ENCODE peak calls at places on chromosomes 6 and 20, in ten cellular contexts. E, R, J, W, Y, D, Q, K, S and H are unnamed samples.

GRCh38 chr20:1466211-1467081 is at the start of gene NSFL1C:
- DNase-seq in E (peak; percentile 98), R (peak; percentile 96), J (peak; percentile 97), W (peak; percentile 98), Y (peak; percentile 88), D (peak; percentile 94), Q (peak; percentile 99), K (peak; percentile 96), S (peak; percentile 92), H (peak; percentile 81)

GRCh38 chr20:37380864-37381579 is 35.1 kb downstream of the SRC start:
- DNase-seq in E (no peak), R (no peak), J (no peak), W (peak; percentile 38), Y (no peak), D (no peak), Q (peak; percentile 28), K (no peak), S (no peak), H (no peak)

GRCh38 chr6:56693246-56693607 is 50.5 kb upstream of the DST start:
- DNase-seq in E (no peak), R (peak; percentile 92), J (peak; percentile 73), W (peak; percentile 95), Y (peak; percentile 79), D (peak; percentile 88), Q (no peak), K (no peak), S (peak; percentile 75), H (peak; percentile 84)

GRCh38 chr20:3430376-3431069 is 23.1 kb upstream of the DNAAF9 start:
- DNase-seq in E (no peak), R (no peak), J (no peak), W (no peak), Y (no peak), D (no peak), Q (no peak), K (peak; percentile 24), S (no peak), H (peak; percentile 41)

GRCh38 chr6:168099201-168100010 is 20.4 kb upstream of the FRMD1 start:
- DNase-seq in E (no peak), R (no peak), J (no peak), W (peak; percentile 17), Y (no peak), D (no peak), Q (peak; percentile 78), K (no peak), S (no peak), H (no peak)

GRCh38 chr6:138714493-138714892 is 59.1 kb upstream of the CCDC28A start:
- DNase-seq in E (no peak), R (no peak), J (no peak), W (no peak), Y (no peak), D (no peak), Q (no peak), K (no peak), S (no peak), H (no peak)

GRCh38 chr20:44448753-44449546 is 26.7 kb upstream of the TTPAL start:
- DNase-seq in E (no peak), R (no peak), J (no peak), W (no peak), Y (no peak), D (peak; percentile 61), Q (peak; percentile 88), K (peak; percentile 24), S (peak; percentile 68), H (peak; percentile 33)

GRCh38 chr6:116015983-116016382 is 44.7 kb downstream of the FRK start:
- DNase-seq in E (no peak), R (no peak), J (no peak), W (no peak), Y (no peak), D (peak; percentile 42), Q (no peak), K (no peak), S (peak; percentile 50), H (no peak)

GRCh38 chr20:63641146-63641791 is 12.0 kb downstream of the STMN3 start:
- DNase-seq in E (peak; percentile 63), R (no peak), J (no peak), W (no peak), Y (peak; percentile 15), D (peak; percentile 43), Q (no peak), K (no peak), S (no peak), H (peak; percentile 21)

GRCh38 chr6:3592371-3592941 is 135.6 kb upstream of the SLC22A23 start:
- DNase-seq in E (no peak), R (no peak), J (no peak), W (no peak), Y (peak; percentile 94), D (no peak), Q (no peak), K (no peak), S (peak; percentile 52), H (peak; percentile 100)

DNA sequence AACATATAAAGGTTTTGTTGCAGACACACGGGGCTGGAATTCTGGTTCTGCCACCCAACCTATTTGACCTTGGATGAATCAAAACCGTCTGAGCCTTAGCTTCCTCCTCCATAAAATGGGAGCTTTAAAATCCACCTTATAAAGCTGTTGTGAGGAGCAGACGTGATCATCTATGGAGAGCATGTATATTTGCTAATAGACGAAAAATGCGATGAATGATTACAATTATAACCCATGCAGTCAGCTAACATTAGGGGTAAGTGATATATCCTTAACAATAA is 586 bp upstream of the NUP153 start:
- DNase-seq in E (no peak), R (no peak), J (no peak), W (no peak), Y (no peak), D (no peak), Q (peak; percentile 44), K (no peak), S (no peak), H (no peak)
- H3K4me3 ChIP-seq in E (peak overlapping the region; percentile 96), R (peak overlapping the region; percentile 91), J (peak overlapping the region; percentile 22), W (peak overlapping the region; percentile 99), Y (peak overlapping the region; percentile 84), D (peak overlapping the region; percentile 85), Q (peak overlapping the region; percentile 99), K (peak overlapping the region; percentile 100), S (peak overlapping the region; percentile 86), H (peak overlapping the region; percentile 94)

GRCh38 chr6:90146024-90146423 is 150.6 kb downstream of the BACH2 start:
- DNase-seq in E (no peak), R (no peak), J (no peak), W (no peak), Y (no peak), D (no peak), Q (no peak), K (no peak), S (no peak), H (no peak)

GRCh38 chr6:90151827-90152449 is 144.7 kb downstream of the BACH2 start:
- DNase-seq in E (no peak), R (no peak), J (no peak), W (no peak), Y (no peak), D (no peak), Q (no peak), K (no peak), S (no peak), H (no peak)

GRCh38 chr6:90149280-90149679 is 147.4 kb downstream of the BACH2 start:
- DNase-seq in E (no peak), R (no peak), J (no peak), W (no peak), Y (no peak), D (no peak), Q (no peak), K (no peak), S (peak; percentile 38), H (no peak)

GRCh38 chr6:90146914-90147668 is 149.6 kb downstream of the BACH2 start:
- DNase-seq in E (no peak), R (no peak), J (no peak), W (no peak), Y (no peak), D (no peak), Q (no peak), K (peak; percentile 29), S (no peak), H (no peak)

GRCh38 chr6:90148867-90149266 is 147.8 kb downstream of the BACH2 start:
- DNase-seq in E (no peak), R (no peak), J (no peak), W (no peak), Y (no peak), D (no peak), Q (no peak), K (no peak), S (no peak), H (no peak)
- H3K36me3 ChIP-seq in E (no peaks in the 10 kb centered on the region), R (no peaks in the 10 kb centered on the region), J (no peaks in the 10 kb centered on the region), W (peaks cover 2% of the 10 kb centered on the region), Y (no peaks in the 10 kb centered on the region), D (no peaks in the 10 kb centered on the region), Q (no peaks in the 10 kb centered on the region), K (peaks cover 46% of the 10 kb centered on the region), S (no peaks in the 10 kb centered on the region), H (no peaks in the 10 kb centered on the region)

GRCh38 chr6:154341326-154341725 is 15.3 kb downstream of the IPCEF1 start:
- DNase-seq in E (no peak), R (no peak), J (no peak), W (no peak), Y (no peak), D (no peak), Q (no peak), K (no peak), S (no peak), H (no peak)

GRCh38 chr6:154341876-154342275 is 14.7 kb downstream of the IPCEF1 start:
- DNase-seq in E (no peak), R (no peak), J (no peak), W (no peak), Y (no peak), D (no peak), Q (no peak), K (no peak), S (no peak), H (peak; percentile 38)

GRCh38 chr6:154347981-154348380 is 8.6 kb downstream of the IPCEF1 start:
- DNase-seq in E (no peak), R (no peak), J (no peak), W (no peak), Y (no peak), D (no peak), Q (no peak), K (no peak), S (no peak), H (no peak)

GRCh38 chr6:154345811-154346210 is 10.8 kb downstream of the IPCEF1 start:
- DNase-seq in E (no peak), R (no peak), J (no peak), W (no peak), Y (no peak), D (no peak), Q (no peak), K (no peak), S (no peak), H (no peak)

GRCh38 chr6:154343473-154344308 is 12.9 kb downstream of the IPCEF1 start:
- DNase-seq in E (no peak), R (no peak), J (peak; percentile 82), W (no peak), Y (peak; percentile 8), D (peak; percentile 74), Q (peak; percentile 90), K (no peak), S (no peak), H (peak; percentile 87)
- TF ChIP-seq CTCF in E (no peak), R (peak; percentile 47), J (peak; percentile 29), W (no peak), Y (peak; percentile 55), D (no peak), Q (peak; percentile 74), K (no peak), S (peak; percentile 20), H (peak; percentile 73)

DNA sequence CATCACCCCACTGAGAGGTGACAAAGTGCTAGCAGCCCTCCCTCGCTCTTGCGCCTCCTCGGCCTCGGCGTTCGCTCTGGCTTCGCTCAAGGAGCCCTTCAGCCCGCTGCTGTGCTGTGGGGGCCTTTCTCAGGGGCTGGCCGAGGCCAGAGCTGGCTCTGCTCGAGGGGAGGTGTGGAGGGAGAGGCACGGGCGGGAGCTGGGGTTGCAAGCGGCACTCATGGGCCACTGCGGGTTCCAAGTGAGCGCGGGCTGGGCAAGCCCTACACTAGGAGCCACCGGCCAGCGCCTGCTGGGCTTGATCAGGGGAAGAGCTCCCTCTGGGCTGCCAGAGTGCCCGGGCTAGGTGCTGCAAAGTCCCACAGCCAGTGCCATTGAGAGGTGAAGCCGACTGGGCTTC is 964.8 kb upstream of the GJE1 start:
- DNase-seq in E (no peak), R (no peak), J (no peak), W (no peak), Y (no peak), D (no peak), Q (no peak), K (no peak), S (no peak), H (no peak)
- H3K4me3 ChIP-seq in E (no peak overlapping the region), R (no peak overlapping the region), J (no peak overlapping the region), W (no peak overlapping the region), Y (no peak overlapping the region), D (no peak overlapping the region), Q (no peak overlapping the region), K (no peak overlapping the region), S (no peak overlapping the region), H (no peak overlapping the region)